ENCODE peak calls at places on chromosome X, in five cellular contexts. W, J, K, T and P are unnamed samples.

GRCh38 chrX:151363316-151363715 is 33.7 kb upstream of the VMA21 start:
- DNase-seq in W (no peak), J (no peak), K (no peak), T (no peak), P (no peak)

GRCh38 chrX:154542723-154543424 is 3.8 kb downstream of the G6PD start:
- DNase-seq in W (no peak), J (peak), K (no peak), T (no peak), P (no peak)

GRCh38 chrX:320126-320783 is 1.7 kb upstream of the GTPBP6 start:
- DNase-seq in W (peak), J (peak), K (no peak), T (no peak), P (no peak)

GRCh38 chrX:71622347-71623104 is 4.2 kb upstream of the CXCR3 start:
- DNase-seq in W (peak), J (peak), K (peak), T (peak), P (no peak)

GRCh38 chrX:138885886-138886285 is 174.4 kb upstream of the FGF13 start:
- DNase-seq in W (no peak), J (no peak), K (no peak), T (no peak), P (no peak)

GRCh38 chrX:101370888-101371504 is 15.0 kb downstream of the BTK start:
- DNase-seq in W (no peak), J (no peak), K (no peak), T (no peak), P (no peak)

GRCh38 chrX:386239-386767 is 404 bp downstream of the PPP2R3B start:
- DNase-seq in W (no peak), J (no peak), K (no peak), T (no peak), P (no peak)

GRCh38 chrX:18294893-18295292 is 59.6 kb downstream of the SCML2 start:
- DNase-seq in W (no peak), J (no peak), K (no peak), T (no peak), P (no peak)

GRCh38 chrX:23756165-23756564 is 13.1 kb upstream of the ACOT9 start:
- DNase-seq in W (peak), J (peak), K (peak), T (no peak), P (peak)

GRCh38 chrX:147917700-147918694 is 6.3 kb downstream of the FMR1 start:
- DNase-seq in W (no peak), J (no peak), K (no peak), T (no peak), P (no peak)

GRCh38 chrX:8364369-8365141 is 100.1 kb upstream of the VCX3B start:
- DNase-seq in W (no peak), J (peak), K (peak), T (no peak), P (no peak)

GRCh38 chrX:102042706-102043325 is 82.7 kb upstream of the TCEAL2 start:
- DNase-seq in W (no peak), J (no peak), K (no peak), T (no peak), P (no peak)

GRCh38 chrX:68113837-68114572 is 319.3 kb downstream of the OPHN1 start:
- DNase-seq in W (no peak), J (no peak), K (no peak), T (no peak), P (no peak)

GRCh38 chrX:28701222-28701621 is 114.0 kb downstream of the IL1RAPL1 start:
- DNase-seq in W (no peak), J (no peak), K (no peak), T (no peak), P (no peak)

GRCh38 chrX:113962338-113962737 is 621.5 kb upstream of the HTR2C start:
- DNase-seq in W (no peak), J (no peak), K (no peak), T (no peak), P (no peak)

GRCh38 chrX:154020500-154021115 is 906 bp upstream of the IRAK1 start:
- DNase-seq in W (no peak), J (no peak), K (no peak), T (no peak), P (no peak)

GRCh38 chrX:29531336-29531735 is 684.0 kb upstream of the MAGEB2 start:
- DNase-seq in W (no peak), J (no peak), K (no peak), T (no peak), P (no peak)

GRCh38 chrX:49269768-49270248 is at the start of gene PPP1R3F:
- DNase-seq in W (no peak), J (no peak), K (no peak), T (no peak), P (no peak)
- TF ChIP-seq POLR2A in W (peak), J (peak), K (peak), T (no peak), P (peak)

DNA sequence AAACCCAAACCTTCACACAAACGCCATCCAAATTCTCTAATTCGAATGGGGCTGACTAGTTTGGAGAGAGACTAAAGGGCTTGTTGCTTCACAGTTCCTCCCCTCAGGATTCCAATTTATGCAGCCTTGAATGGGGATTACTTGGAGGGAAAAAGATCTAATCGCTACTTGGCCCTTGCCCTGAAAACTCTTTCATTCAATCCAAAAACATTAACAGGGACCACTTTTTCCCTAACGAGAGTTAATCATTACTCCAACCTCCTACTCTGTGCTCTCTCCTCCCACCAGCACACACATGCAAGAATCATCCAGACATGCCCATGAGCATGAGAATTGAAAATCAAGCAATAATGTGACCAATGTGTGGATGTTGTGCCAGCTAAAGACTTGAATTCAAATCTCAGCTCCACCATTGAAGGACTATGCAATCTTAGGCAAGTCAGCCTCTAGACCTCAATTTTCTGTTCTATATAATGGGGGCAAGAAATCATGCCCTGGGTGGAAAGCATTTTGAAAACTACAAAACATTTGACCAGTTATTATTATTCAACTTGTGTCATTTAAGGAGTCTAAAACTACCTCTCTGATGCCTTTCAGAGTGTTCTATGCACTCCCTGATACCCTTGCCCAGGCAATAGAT is 34.3 kb upstream of the GPC3 start:
- DNase-seq in W (no peak), J (no peak), K (no peak), T (no peak), P (no peak)
- TF ChIP-seq POLR2AphosphoS5 in W (no peak), J (no peak), K (no peak), T (no peak), P (no peak)

GRCh38 chrX:47836164-47837072 is at the start of gene ZNF81:
- DNase-seq in W (peak), J (peak), K (peak), T (peak), P (peak)
- TF ChIP-seq POLR2A in W (peak), J (peak), K (peak), T (no peak), P (peak)

GRCh38 chrX:7362111-7362510 is 214.2 kb upstream of the PUDP start:
- DNase-seq in W (no peak), J (no peak), K (no peak), T (no peak), P (no peak)
- TF ChIP-seq POLR2AphosphoS5 in W (no peak), J (no peak), K (no peak), T (no peak), P (no peak)

GRCh38 chrX:53321216-53321942 is 40.0 kb upstream of the IQSEC2 start:
- DNase-seq in W (peak), J (no peak), K (no peak), T (no peak), P (no peak)
- TF ChIP-seq POLR2A in W (no peak), J (peak), K (peak), T (no peak), P (no peak)